ENCODE peak calls at places on chromosomes 5 and 9, in five cellular contexts. D, R, I, G and E are unnamed samples.

GRCh38 chr5:10801931-10802674 is 41.1 kb upstream of the DAP start:
- DNase-seq in D (no peak), R (no peak), I (no peak), G (no peak), E (peak)

GRCh38 chr9:129990269-129991005 is 52.6 kb downstream of the FNBP1 start:
- DNase-seq in D (no peak), R (no peak), I (no peak), G (no peak), E (no peak)

GRCh38 chr9:118567861-118568260 is 801.4 kb downstream of the BRINP1 start:
- DNase-seq in D (no peak), R (no peak), I (no peak), G (no peak), E (peak)

GRCh38 chr9:98008764-98009163 is 25.6 kb downstream of the ANP32B start:
- DNase-seq in D (no peak), R (no peak), I (no peak), G (no peak), E (no peak)

GRCh38 chr5:966941-967340 is 41.7 kb upstream of the NKD2 start:
- DNase-seq in D (no peak), R (no peak), I (no peak), G (no peak), E (no peak)

GRCh38 chr9:88011005-88011766 is 36.9 kb upstream of the CDK20 start:
- DNase-seq in D (peak), R (no peak), I (no peak), G (peak), E (peak)

GRCh38 chr9:136124976-136125692 is 6.5 kb upstream of the TMEM250 start:
- DNase-seq in D (no peak), R (no peak), I (no peak), G (no peak), E (no peak)

GRCh38 chr5:132354828-132355765 is 14.4 kb upstream of the SLC22A5 start:
- DNase-seq in D (no peak), R (no peak), I (no peak), G (no peak), E (no peak)

GRCh38 chr5:34585601-34586104 is 70.5 kb upstream of the RAI14 start:
- DNase-seq in D (peak), R (no peak), I (no peak), G (peak), E (peak)

GRCh38 chr9:126907058-126907457 is 7.5 kb upstream of the RALGPS1 start:
- DNase-seq in D (no peak), R (no peak), I (no peak), G (no peak), E (no peak)

GRCh38 chr9:111662851-111663823 is 1.7 kb downstream of the GNG10 start:
- DNase-seq in D (peak), R (no peak), I (no peak), G (no peak), E (no peak)

GRCh38 chr9:105191508-105192118 is 52.8 kb upstream of the SLC44A1 start:
- DNase-seq in D (peak), R (no peak), I (no peak), G (no peak), E (no peak)